ENCODE peak calls at places on chromosomes 1 and 21, in ten cellular contexts. V is CD8-positive, alpha-beta T cell; M is GM13976; E is glutamatergic neuron; A is activated CD4-positive, alpha-beta T cell treated with anti-CD3 and anti-CD28 coated beads, Interleukin-2, amount 50 U/mL, for 48 hours; X is nucleus accumbens; K is non-pigmented ciliary epithelial cell; Z is DMS53; N is EL; J is A172. G is an unnamed sample.

GRCh38 chr1:201582261-201582951 is 43.5 kb downstream of the NAV1 start:
- DNase-seq in V (no peak), M (no peak), E (no peak), A (no peak), X (no peak), K (no peak), Z (no peak), N (peak), J (peak), G (no peak)

GRCh38 chr1:25360596-25361581 is 22.8 kb downstream of the TMEM50A start:
- DNase-seq in V (no peak), M (no peak), E (no peak), A (no peak), X (no peak), K (peak), Z (no peak), N (peak), J (peak), G (no peak)

GRCh38 chr1:228270032-228270431 is 62.2 kb downstream of the OBSCN start:
- DNase-seq in V (no peak), M (no peak), E (no peak), A (no peak), X (no peak), K (peak), Z (no peak), N (peak), J (peak), G (no peak)

GRCh38 chr21:25562660-25563059 is 44.6 kb downstream of the MRPL39 start:
- DNase-seq in V (no peak), M (no peak), E (no peak), A (no peak), X (no peak), K (no peak), Z (no peak), N (no peak), J (no peak), G (no peak)

GRCh38 chr1:153430166-153430553 is 13.8 kb downstream of the S100A7A start:
- DNase-seq in V (no peak), M (no peak), E (no peak), A (no peak), X (no peak), K (no peak), Z (no peak), N (no peak), J (no peak), G (no peak)

GRCh38 chr1:22286491-22286890 is 143.6 kb upstream of the WNT4 start:
- DNase-seq in V (no peak), M (no peak), E (no peak), A (no peak), X (no peak), K (no peak), Z (no peak), N (no peak), J (no peak), G (no peak)

GRCh38 chr1:93708734-93709481 is 27.3 kb upstream of the BCAR3 start:
- DNase-seq in V (no peak), M (no peak), E (peak), A (no peak), X (no peak), K (no peak), Z (no peak), N (peak), J (no peak), G (no peak)

GRCh38 chr1:12152106-12152891 is 14.5 kb upstream of the TNFRSF1B start:
- DNase-seq in V (no peak), M (peak), E (no peak), A (no peak), X (no peak), K (no peak), Z (no peak), N (no peak), J (no peak), G (no peak)

G was measured in AG09309.